ENCODE peak calls at places on chromosomes 6 and 20, in nine cellular contexts. U, A, L, G, H, C, I, Q and X are unnamed samples.

GRCh38 chr20:23640873-23641667 is 3.3 kb upstream of the CST3 start:
- DNase-seq in U (no peak), A (no peak), L (no peak), G (no peak), H (no peak), C (no peak), I (no peak), Q (no peak), X (no peak)

GRCh38 chr6:54109611-54110010 is 1.6 kb upstream of the MLIP start:
- DNase-seq in U (no peak), A (no peak), L (no peak), G (no peak), H (no peak), C (no peak), I (no peak), Q (no peak), X (no peak)

GRCh38 chr20:62925420-62926228 is 681 bp downstream of the DIDO1 start:
- DNase-seq in U (peak; percentile 26), A (no peak), L (no peak), G (peak; percentile 25), H (peak; percentile 25), C (peak; percentile 65), I (peak; percentile 21), Q (no peak), X (no peak)

GRCh38 chr20:35652641-35653429 is 11.9 kb downstream of the CPNE1 start:
- DNase-seq in U (no peak), A (no peak), L (no peak), G (no peak), H (no peak), C (no peak), I (no peak), Q (no peak), X (no peak)

GRCh38 chr6:3869632-3870527 is 20.7 kb downstream of the FAM50B start:
- DNase-seq in U (no peak), A (no peak), L (no peak), G (no peak), H (no peak), C (peak; percentile 58), I (no peak), Q (no peak), X (no peak)

GRCh38 chr6:2351807-2352431 is 106.5 kb upstream of the GMDS start:
- DNase-seq in U (peak; percentile 46), A (no peak), L (peak; percentile 41), G (no peak), H (no peak), C (no peak), I (peak; percentile 52), Q (no peak), X (no peak)

GRCh38 chr6:137216875-137217553 is 2.2 kb downstream of the IFNGR1 start:
- DNase-seq in U (no peak), A (no peak), L (no peak), G (no peak), H (no peak), C (peak; percentile 5), I (no peak), Q (no peak), X (no peak)

GRCh38 chr6:3663811-3664210 is 87.7 kb downstream of the PXDC1 start:
- DNase-seq in U (no peak), A (no peak), L (no peak), G (no peak), H (no peak), C (no peak), I (no peak), Q (no peak), X (no peak)

GRCh38 chr6:139587469-139587868 is 213.0 kb upstream of the CITED2 start:
- DNase-seq in U (peak; percentile 79), A (no peak), L (peak; percentile 90), G (no peak), H (no peak), C (no peak), I (peak; percentile 79), Q (no peak), X (no peak)

DNA sequence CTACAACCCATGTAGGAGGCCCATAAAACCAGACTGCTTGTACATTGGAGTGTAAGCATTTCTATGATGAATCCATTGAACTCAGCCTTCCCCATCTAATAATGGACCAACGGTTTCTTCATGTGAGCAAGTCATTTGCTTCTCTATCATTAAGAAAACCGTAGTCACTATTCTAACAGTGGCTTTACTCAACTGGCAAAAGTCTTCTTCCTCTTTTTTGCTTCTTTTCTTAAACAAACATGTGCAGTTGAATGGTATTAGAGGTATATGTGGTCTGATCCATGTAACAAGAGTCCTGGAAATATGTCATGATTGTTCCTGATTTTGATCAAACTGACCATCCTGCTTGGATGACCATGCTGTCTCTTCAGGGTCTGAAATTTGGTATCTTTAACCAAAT is 132.4 kb upstream of the STXBP5 start:
- DNase-seq in U (no peak), A (no peak), L (no peak), G (no peak), H (no peak), C (no peak), I (no peak), Q (no peak), X (no peak)
- TF ChIP-seq CTCF in U (no peak), A (no peak), L (no peak), G (no peak), H (no peak), C (no peak), I (no peak), Q (no peak), X (no peak)

GRCh38 chr6:35229304-35229703 is 15.5 kb downstream of the SCUBE3 start:
- DNase-seq in U (no peak), A (no peak), L (no peak), G (no peak), H (no peak), C (no peak), I (no peak), Q (no peak), X (no peak)
- TF ChIP-seq CTCF in U (no peak), A (no peak), L (no peak), G (no peak), H (no peak), C (no peak), I (no peak), Q (no peak), X (no peak)

GRCh38 chr6:148790404-148790803 is 43.6 kb downstream of the UST start:
- DNase-seq in U (no peak), A (no peak), L (no peak), G (no peak), H (no peak), C (no peak), I (no peak), Q (no peak), X (no peak)

GRCh38 chr6:148791372-148791771 is 44.5 kb downstream of the UST start:
- DNase-seq in U (no peak), A (no peak), L (no peak), G (no peak), H (no peak), C (no peak), I (no peak), Q (no peak), X (no peak)

GRCh38 chr6:148793721-148794120 is 46.9 kb downstream of the UST start:
- DNase-seq in U (no peak), A (no peak), L (no peak), G (no peak), H (no peak), C (no peak), I (no peak), Q (no peak), X (no peak)

GRCh38 chr6:148790817-148791216 is 44.0 kb downstream of the UST start:
- DNase-seq in U (no peak), A (no peak), L (no peak), G (no peak), H (no peak), C (no peak), I (no peak), Q (no peak), X (no peak)

GRCh38 chr6:148789991-148790390 is 43.2 kb downstream of the UST start:
- DNase-seq in U (no peak), A (no peak), L (no peak), G (no peak), H (no peak), C (no peak), I (no peak), Q (no peak), X (no peak)
- TF ChIP-seq CTCF in U (no peak), A (no peak), L (no peak), G (no peak), H (no peak), C (no peak), I (no peak), Q (no peak), X (no peak)

GRCh38 chr6:84733889-84734288 is 30.5 kb downstream of the TBX18 start:
- DNase-seq in U (no peak), A (no peak), L (no peak), G (no peak), H (no peak), C (no peak), I (peak; percentile 28), Q (no peak), X (no peak)

GRCh38 chr6:84731901-84732300 is 32.5 kb downstream of the TBX18 start:
- DNase-seq in U (peak; percentile 26), A (no peak), L (no peak), G (no peak), H (no peak), C (no peak), I (peak; percentile 48), Q (no peak), X (no peak)

GRCh38 chr6:84728602-84729001 is 35.8 kb downstream of the TBX18 start:
- DNase-seq in U (peak; percentile 40), A (no peak), L (no peak), G (no peak), H (no peak), C (no peak), I (peak; percentile 48), Q (no peak), X (no peak)
- TF ChIP-seq CTCF in U (peak; percentile 55), A (peak; percentile 72), L (peak; percentile 45), G (no peak), H (peak; percentile 55), C (peak; percentile 46), I (peak; percentile 46), Q (no peak), X (peak; percentile 16)

DNA sequence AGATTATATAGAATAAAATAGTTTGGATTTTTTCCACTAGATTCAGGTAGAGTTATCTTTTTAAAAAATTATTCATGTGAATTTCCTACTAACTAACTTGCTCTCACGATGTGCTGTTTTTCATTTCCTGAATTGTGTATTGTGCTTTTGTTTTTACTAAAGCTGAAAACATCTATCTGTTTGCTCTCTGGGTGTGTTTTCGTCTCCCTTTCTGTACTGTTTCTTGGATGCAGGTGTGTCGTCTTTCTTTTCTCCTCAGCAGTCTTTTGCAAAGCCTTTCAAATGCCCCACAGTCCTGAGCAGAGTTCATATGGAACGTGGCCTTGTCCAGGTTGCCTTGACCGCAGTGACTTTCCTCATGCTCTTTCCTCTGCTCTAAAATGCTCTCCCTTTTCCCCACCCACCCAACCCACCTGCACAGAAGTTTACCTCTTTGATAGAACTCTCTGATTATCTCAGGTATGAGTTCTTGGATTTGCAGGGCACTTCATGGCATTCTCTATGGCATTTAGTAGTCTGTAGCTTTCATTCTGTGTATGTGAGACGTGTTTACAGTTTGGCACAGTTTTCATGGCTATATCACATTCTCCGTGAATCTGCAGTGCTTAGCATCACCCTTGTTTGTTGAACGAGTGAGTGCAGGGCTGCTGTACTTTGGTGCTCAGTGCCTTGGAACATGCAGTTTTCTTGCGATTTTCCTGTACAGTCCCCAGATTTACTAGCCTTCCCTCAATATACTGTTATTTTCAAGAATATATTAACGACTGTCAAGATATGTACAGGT is 77.1 kb downstream of the FARS2 start:
- DNase-seq in U (no peak), A (no peak), L (no peak), G (no peak), H (no peak), C (no peak), I (no peak), Q (no peak), X (no peak)
- TF ChIP-seq CTCF in U (no peak), A (no peak), L (no peak), G (no peak), H (no peak), C (no peak), I (no peak), Q (no peak), X (no peak)